ENCODE peak calls at places on chromosomes 4 and X, in ten cellular contexts. D is AG10803; P is naive thymus-derived CD8-positive, alpha-beta T cell; V is GDM1; U is GM19239; F is stimulated activated CD4-positive, alpha-beta T cell treated with anti-CD3 and anti-CD28 coated beads, Interleukin-15, amount 100 ng/mL, for 1 hour; A is MV-4-11; Q is ureter; K is tibial nerve; Y is HTR-8/SVneo. E is an unnamed sample.

GRCh38 chrX:1554469-1555210 is 17.7 kb upstream of the P2RY8 start:
- DNase-seq in D (no peak), P (peak; percentile 76), V (no peak), U (no peak), F (no peak), A (peak; percentile 48), Q (peak; percentile 31), K (no peak), Y (no peak), E (no peak)

GRCh38 chrX:77436682-77437081 is 10.5 kb upstream of the FGF16 start:
- DNase-seq in D (no peak), P (no peak), V (no peak), U (no peak), F (no peak), A (no peak), Q (no peak), K (no peak), Y (no peak), E (no peak)

GRCh38 chr4:141860974-141861373 is 224.6 kb downstream of the IL15 start:
- DNase-seq in D (no peak), P (no peak), V (no peak), U (no peak), F (no peak), A (no peak), Q (no peak), K (no peak), Y (no peak), E (no peak)

GRCh38 chr4:182978152-182978827 is 61.1 kb upstream of the DCTD start:
- DNase-seq in D (peak; percentile 28), P (no peak), V (no peak), U (no peak), F (no peak), A (no peak), Q (no peak), K (no peak), Y (no peak), E (peak; percentile 8)

GRCh38 chr4:80097395-80098177 is 24.6 kb upstream of the ANTXR2 start:
- DNase-seq in D (peak; percentile 91), P (no peak), V (no peak), U (no peak), F (no peak), A (no peak), Q (peak; percentile 53), K (peak; percentile 65), Y (peak; percentile 32), E (no peak)

GRCh38 chr4:182447938-182448280 is 204.7 kb downstream of the TENM3 start:
- DNase-seq in D (no peak), P (no peak), V (no peak), U (no peak), F (no peak), A (no peak), Q (no peak), K (no peak), Y (peak; percentile 9), E (no peak)

GRCh38 chr4:24878256-24879016 is 34.4 kb downstream of the CCDC149 start:
- DNase-seq in D (no peak), P (no peak), V (no peak), U (no peak), F (no peak), A (no peak), Q (no peak), K (no peak), Y (no peak), E (no peak)

GRCh38 chr4:818106-818921 is 7.6 kb downstream of the CPLX1 start:
- DNase-seq in D (no peak), P (no peak), V (no peak), U (no peak), F (no peak), A (no peak), Q (no peak), K (no peak), Y (no peak), E (no peak)

GRCh38 chr4:6047130-6047673 is 29.0 kb upstream of the C4orf50 start:
- DNase-seq in D (no peak), P (no peak), V (no peak), U (no peak), F (no peak), A (no peak), Q (no peak), K (no peak), Y (no peak), E (no peak)

GRCh38 chr4:184748251-184748652 is 14.4 kb upstream of the CENPU start:
- DNase-seq in D (no peak), P (no peak), V (no peak), U (no peak), F (no peak), A (no peak), Q (peak; percentile 75), K (no peak), Y (no peak), E (no peak)

E was measured in COLO829.